ENCODE peak calls at places on chromosomes 16 and 17, in five cellular contexts. F is HTR-8/SVneo, E is hypothalamus, Z is thoracic aorta, G is IMR-90. H is an unnamed sample.

GRCh38 chr17:16304832-16305231 is 48.4 kb downstream of the CENPV start:
- DNase-seq in F (no peak), E (no peak), Z (no peak), G (peak), H (no peak)

GRCh38 chr17:1871743-1872142 is 41.9 kb downstream of the RPA1 start:
- DNase-seq in F (no peak), E (no peak), Z (no peak), G (no peak), H (no peak)

GRCh38 chr16:28279006-28279405 is 13.3 kb upstream of the SBK1 start:
- DNase-seq in F (no peak), E (no peak), Z (no peak), G (no peak), H (no peak)

GRCh38 chr16:75130150-75130771 is 13.7 kb upstream of the LDHD start:
- DNase-seq in F (no peak), E (no peak), Z (no peak), G (no peak), H (no peak)

GRCh38 chr16:54284319-54284930 is 2.2 kb downstream of the IRX3 start:
- DNase-seq in F (no peak), E (no peak), Z (no peak), G (no peak), H (no peak)

GRCh38 chr16:50282010-50282538 is 15.7 kb downstream of the ADCY7 start:
- DNase-seq in F (no peak), E (peak), Z (no peak), G (no peak), H (no peak)

GRCh38 chr16:27230562-27230991 is 27.3 kb downstream of the KDM8 start:
- DNase-seq in F (no peak), E (no peak), Z (no peak), G (no peak), H (no peak)

GRCh38 chr17:78185981-78186688 is 717 bp downstream of the TK1 start:
- DNase-seq in F (peak), E (no peak), Z (no peak), G (no peak), H (no peak)

GRCh38 chr17:61250335-61250890 is 149.2 kb upstream of the TBX2 start:
- DNase-seq in F (no peak), E (no peak), Z (no peak), G (peak), H (no peak)

GRCh38 chr17:74235040-74235581 is 21.7 kb downstream of the TTYH2 start:
- DNase-seq in F (no peak), E (no peak), Z (no peak), G (no peak), H (peak)

GRCh38 chr17:59465949-59466307 is 99.5 kb upstream of the DHX40 start:
- DNase-seq in F (no peak), E (no peak), Z (no peak), G (no peak), H (no peak)

GRCh38 chr16:19804538-19805323 is 79.9 kb downstream of the GPRC5B start:
- DNase-seq in F (no peak), E (no peak), Z (no peak), G (no peak), H (no peak)

GRCh38 chr16:15963307-15963910 is 14.0 kb downstream of the ABCC1 start:
- DNase-seq in F (no peak), E (no peak), Z (no peak), G (no peak), H (no peak)

GRCh38 chr16:67241008-67241900 is 6.0 kb downstream of the FHOD1 start:
- DNase-seq in F (peak), E (no peak), Z (no peak), G (peak), H (peak)

GRCh38 chr17:2064980-2065785 is 10.3 kb downstream of the HIC1 start:
- DNase-seq in F (no peak), E (no peak), Z (no peak), G (peak), H (no peak)

GRCh38 chr17:73724341-73724740 is 80.1 kb upstream of the SDK2 start:
- DNase-seq in F (no peak), E (no peak), Z (no peak), G (no peak), H (no peak)

GRCh38 chr17:40218740-40219072 is 398 bp upstream of the WIPF2 start:
- DNase-seq in F (peak), E (peak), Z (peak), G (peak), H (peak)

GRCh38 chr16:66058181-66058580 is 308.3 kb upstream of the CDH5 start:
- DNase-seq in F (no peak), E (no peak), Z (no peak), G (peak), H (no peak)

GRCh38 chr16:80151706-80152073 is 389.1 kb upstream of the DYNLRB2 start:
- DNase-seq in F (no peak), E (no peak), Z (no peak), G (no peak), H (no peak)

GRCh38 chr17:78717431-78717980 is 64.6 kb downstream of the CYTH1 start:
- DNase-seq in F (no peak), E (no peak), Z (no peak), G (peak), H (peak)

H was measured in frontal cortex.